ENCODE peak calls at places on chromosomes 11 and 22, in nine cellular contexts. E, I, F, J, W, R, G, V and O are unnamed samples.

GRCh38 chr11:117026593-117027330 is 71.5 kb downstream of the SIK3 start:
- DNase-seq in R (no peak), J (no peak), I (no peak), W (peak; percentile 40), E (no peak), G (no peak), V (no peak), F (no peak), O (no peak)

GRCh38 chr22:39233736-39234120 is 11.1 kb downstream of the PDGFB start:
- DNase-seq in I (no peak), W (no peak), V (no peak), F (no peak), E (no peak), J (no peak), R (no peak), G (no peak), O (no peak)

GRCh38 chr11:101866619-101867491 is 48.0 kb upstream of the CEP126 start:
- DNase-seq in V (no peak), E (no peak), G (no peak), I (no peak), R (peak; percentile 62), J (peak; percentile 29), F (no peak), W (no peak), O (no peak)

GRCh38 chr11:65585396-65586246 is 9.8 kb downstream of the EHBP1L1 start:
- DNase-seq in I (no peak), W (no peak), V (no peak), G (no peak), R (no peak), E (no peak), J (no peak), F (peak; percentile 35), O (peak; percentile 76)

GRCh38 chr11:1862588-1863351 is 9.9 kb downstream of the LSP1 start:
- DNase-seq in R (peak; percentile 40), J (no peak), V (no peak), G (no peak), F (no peak), E (no peak), W (no peak), I (peak; percentile 91), O (no peak)

GRCh38 chr11:1702506-1702905 is 5.5 kb downstream of the KRTAP5-6 start:
- DNase-seq in I (no peak), R (no peak), E (no peak), V (no peak), F (no peak), J (no peak), G (no peak), W (no peak), O (no peak)

GRCh38 chr11:57616595-57616994 is 19.1 kb downstream of the SERPING1 start:
- DNase-seq in F (no peak), J (no peak), I (no peak), W (no peak), R (no peak), V (no peak), G (no peak), E (no peak), O (no peak)

GRCh38 chr11:47071871-47072270 is 104.8 kb downstream of the ARFGAP2 start:
- DNase-seq in R (no peak), G (no peak), F (no peak), V (peak; percentile 29), E (no peak), J (no peak), W (no peak), I (no peak), O (no peak)

GRCh38 chr11:111796696-111797095 is 30.5 kb upstream of the PPP2R1B start:
- DNase-seq in G (no peak), V (no peak), E (no peak), J (no peak), I (no peak), W (no peak), F (no peak), R (no peak), O (no peak)

GRCh38 chr22:21082248-21082647 is 36.5 kb downstream of the LRRC74B start:
- DNase-seq in I (no peak), R (no peak), F (no peak), G (no peak), J (no peak), W (no peak), E (no peak), V (no peak), O (no peak)

GRCh38 chr22:45344339-45344738 is 34.6 kb downstream of the FAM118A start:
- DNase-seq in V (no peak), G (no peak), W (no peak), R (peak; percentile 28), J (no peak), E (no peak), I (no peak), F (no peak), O (no peak)

GRCh38 chr11:86592047-86592564 is 80.3 kb downstream of the ME3 start:
- DNase-seq in R (no peak), W (no peak), G (no peak), V (no peak), J (peak; percentile 71), F (no peak), E (no peak), I (no peak), O (peak; percentile 36)

GRCh38 chr11:100778386-100778785 is 91.3 kb downstream of the ARHGAP42 start:
- DNase-seq in F (no peak), J (no peak), I (no peak), V (no peak), W (no peak), R (no peak), G (no peak), E (no peak), O (no peak)

DNA sequence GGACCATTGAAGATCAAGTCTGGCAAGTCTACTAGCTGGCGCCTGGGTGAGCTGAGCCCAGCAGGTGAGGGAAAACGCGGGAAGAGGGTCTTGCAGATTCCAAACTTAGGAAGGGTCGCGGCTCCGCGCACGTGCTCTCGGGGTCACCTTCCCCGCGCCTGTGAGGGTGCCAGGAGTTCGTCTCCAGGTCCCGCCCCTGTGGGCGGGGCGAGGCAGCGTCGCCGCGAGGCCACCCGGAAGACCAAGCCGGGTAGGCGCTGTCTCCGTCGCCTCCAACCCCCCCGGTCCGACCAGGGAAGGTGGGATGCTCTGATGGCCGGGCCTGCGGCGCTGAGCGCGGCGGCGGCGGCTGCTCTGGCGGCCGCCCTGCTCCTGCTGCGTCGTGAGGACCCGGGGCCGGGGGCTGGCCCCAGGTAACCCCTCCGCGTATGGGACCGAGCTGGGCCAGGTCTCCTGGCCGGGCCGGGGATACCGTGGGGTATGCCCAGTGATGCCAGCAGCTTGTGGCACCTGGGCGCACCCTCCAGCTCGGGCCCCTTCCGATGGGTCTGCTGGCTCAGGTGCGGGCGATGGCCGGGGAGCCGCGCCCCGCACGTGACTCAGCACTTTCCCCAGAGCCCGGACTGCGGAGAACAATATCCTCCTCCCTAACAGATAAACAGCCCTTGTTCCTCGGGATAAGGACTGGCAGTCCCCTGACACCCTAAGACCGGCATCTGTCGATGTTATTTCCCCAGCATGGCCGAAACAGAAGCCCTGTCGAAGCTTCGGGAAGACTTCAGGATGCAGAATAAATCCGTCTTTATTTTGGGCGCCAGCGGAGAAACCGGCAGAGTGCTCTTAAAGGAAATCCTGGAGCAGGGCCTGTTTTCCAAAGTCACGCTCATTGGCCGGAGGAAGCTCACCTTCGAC is at the start of gene HTATIP2:
- DNase-seq in W (peak; percentile 57), E (peak; percentile 75), G (peak; percentile 73), J (peak; percentile 69), F (peak; percentile 69), I (peak; percentile 71), R (peak; percentile 66), V (no peak), O (peak; percentile 77)
- TF ChIP-seq POLR2A in W (no peak), E (no peak), G (peak; percentile 30), J (peak; percentile 34), F (no peak), I (peak; percentile 43), R (peak; percentile 58), V (peak; percentile 54), O (no peak)

GRCh38 chr11:48087422-48087821 is 107.1 kb downstream of the PTPRJ start:
- DNase-seq in G (no peak), V (no peak), F (no peak), J (no peak), W (no peak), I (no peak), E (no peak), R (no peak), O (no peak)
- TF ChIP-seq POLR2A in G (no peak), V (no peak), F (no peak), J (no peak), W (no peak), I (no peak), E (no peak), R (no peak), O (no peak)

DNA sequence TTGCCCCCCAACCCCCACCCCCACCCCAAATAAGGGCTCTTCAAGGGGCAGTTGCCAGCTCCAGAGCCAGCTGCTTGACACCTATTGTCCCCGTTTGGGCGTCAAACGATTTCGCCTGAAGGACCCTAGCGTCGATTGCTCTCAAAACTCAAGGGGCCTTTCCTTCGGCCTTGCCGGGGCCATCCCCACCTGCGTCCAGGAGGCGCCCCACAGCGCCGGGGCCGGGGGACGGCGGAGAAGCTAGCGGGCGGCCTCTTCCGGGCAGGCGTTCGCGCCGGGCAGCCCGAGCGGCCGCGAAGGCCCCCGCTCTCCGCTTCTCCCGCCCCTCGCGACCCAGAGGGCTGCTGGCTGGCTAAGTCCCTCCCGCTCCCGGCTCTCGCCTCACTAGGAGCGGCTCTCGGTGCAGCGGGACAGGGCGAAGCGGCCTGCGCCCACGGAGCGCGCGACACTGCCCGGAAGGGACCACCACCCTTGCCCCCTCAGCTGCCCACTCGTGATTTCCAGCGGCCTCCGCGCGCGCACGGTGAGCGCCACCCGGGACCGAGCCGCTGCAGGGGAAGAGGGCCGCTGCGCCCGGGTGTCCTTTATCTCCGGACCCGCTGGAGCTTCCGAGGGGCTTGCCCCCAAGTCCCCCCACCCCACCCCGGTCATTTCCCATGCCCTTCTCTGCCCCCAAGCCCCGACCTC is at the start of gene CAPRIN1:
- DNase-seq in R (peak; percentile 89), V (peak; percentile 61), E (peak; percentile 91), W (peak; percentile 97), J (peak; percentile 89), I (peak; percentile 85), G (peak; percentile 87), F (peak; percentile 89), O (peak; percentile 89)
- TF ChIP-seq POLR2A in R (peak; percentile 75), V (peak; percentile 58), E (peak; percentile 54), W (peak; percentile 78), J (peak; percentile 86), I (peak; percentile 76), G (peak; percentile 23), F (peak; percentile 39), O (peak; percentile 67)

DNA sequence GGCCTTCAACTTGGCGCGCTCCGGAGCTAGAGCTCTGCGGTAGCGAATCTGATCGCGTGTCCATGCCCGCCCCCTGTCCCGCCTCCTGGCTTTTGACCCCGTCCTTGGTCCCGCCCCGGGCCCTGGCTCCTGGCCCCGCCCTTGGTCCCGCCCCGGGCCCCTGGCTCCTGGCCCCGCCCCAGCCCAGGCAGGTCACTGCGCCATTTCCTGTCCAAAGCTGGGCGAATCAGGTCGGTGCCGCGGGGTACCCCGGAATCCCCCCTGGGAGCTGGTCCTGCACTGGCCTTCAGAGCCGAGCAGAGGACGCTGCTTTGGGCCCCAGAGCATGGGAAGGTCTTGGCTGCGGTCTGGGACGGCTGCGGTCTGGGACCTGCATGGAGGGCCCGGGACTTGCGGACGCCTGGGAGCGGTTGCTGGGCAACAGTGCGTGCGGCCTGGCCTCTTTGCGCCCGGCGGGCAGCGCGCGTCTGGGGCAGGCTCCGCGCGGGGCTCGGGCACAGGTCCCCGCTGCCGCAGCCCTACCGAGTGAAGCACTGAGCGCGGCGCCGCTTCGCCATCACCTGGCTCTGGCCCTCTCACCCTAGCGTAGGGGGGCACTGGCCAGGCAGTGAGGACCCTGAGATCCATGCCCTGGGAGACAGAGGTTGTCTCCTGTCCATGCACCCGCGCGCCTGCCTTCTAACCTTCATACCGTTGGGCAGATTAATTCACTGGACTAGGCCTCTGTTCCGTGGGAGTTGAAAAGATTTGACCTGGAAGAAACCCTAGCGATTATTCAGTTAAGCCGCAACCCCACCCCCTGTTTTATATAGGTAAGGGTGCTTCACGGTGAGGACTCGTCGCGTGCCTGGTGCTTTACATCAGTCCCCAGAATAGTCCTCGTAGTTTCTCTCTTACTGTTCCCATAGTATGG is at the start of gene TTC12:
- DNase-seq in V (peak; percentile 89), I (peak; percentile 97), R (peak; percentile 49), J (peak; percentile 93), G (peak; percentile 96), W (peak; percentile 91), E (peak; percentile 91), F (peak; percentile 98), O (peak; percentile 95)
- TF ChIP-seq POLR2A in V (peak; percentile 42), I (no peak), R (peak; percentile 67), J (peak; percentile 60), G (no peak), W (no peak), E (no peak), F (peak; percentile 60), O (no peak)